ENCODE peak calls at places on chromosomes 16 and 17, in seven cellular contexts. One of them, this sample, is unnamed.

GRCh38 chr16:88877564-88878289 is 11.3 kb upstream of the PABPN1L start:
- DNase-seq in retina: no peak
- DNase-seq in heart left ventricle: no peak
- DNase-seq in NCI-H2171: no peak
- DNase-seq in naive thymus-derived CD8-positive, alpha-beta T cell: no peak
- DNase-seq in naive B cell: no peak
- DNase-seq in GM23338: no peak
- DNase-seq in this sample: no peak

GRCh38 chr17:75504347-75505151 is 10.8 kb downstream of the CASKIN2 start:
- DNase-seq in NCI-H2171: no peak
- DNase-seq in GM23338: peak; percentile 81
- DNase-seq in naive B cell: peak; percentile 51
- DNase-seq in heart left ventricle: no peak
- DNase-seq in retina: no peak
- DNase-seq in naive thymus-derived CD8-positive, alpha-beta T cell: peak; percentile 48
- DNase-seq in this sample: no peak

GRCh38 chr17:82332669-82333278 is 792 bp downstream of the SECTM1 start:
- DNase-seq in NCI-H2171: no peak
- DNase-seq in GM23338: peak; percentile 37
- DNase-seq in naive thymus-derived CD8-positive, alpha-beta T cell: no peak
- DNase-seq in heart left ventricle: no peak
- DNase-seq in retina: peak; percentile 63
- DNase-seq in naive B cell: peak; percentile 39
- DNase-seq in this sample: no peak

GRCh38 chr16:55035956-55036355 is 105.3 kb downstream of the IRX5 start:
- DNase-seq in NCI-H2171: no peak
- DNase-seq in naive thymus-derived CD8-positive, alpha-beta T cell: no peak
- DNase-seq in GM23338: no peak
- DNase-seq in naive B cell: no peak
- DNase-seq in retina: peak; percentile 1
- DNase-seq in heart left ventricle: no peak
- DNase-seq in this sample: no peak

GRCh38 chr17:29177541-29177870 is 2.7 kb downstream of the MYO18A start:
- DNase-seq in NCI-H2171: no peak
- DNase-seq in GM23338: no peak
- DNase-seq in naive thymus-derived CD8-positive, alpha-beta T cell: no peak
- DNase-seq in heart left ventricle: no peak
- DNase-seq in naive B cell: no peak
- DNase-seq in retina: no peak
- DNase-seq in this sample: no peak

GRCh38 chr16:78348886-78349285 is 249.4 kb downstream of the WWOX start:
- DNase-seq in naive thymus-derived CD8-positive, alpha-beta T cell: no peak
- DNase-seq in heart left ventricle: no peak
- DNase-seq in retina: no peak
- DNase-seq in NCI-H2171: no peak
- DNase-seq in naive B cell: no peak
- DNase-seq in GM23338: no peak
- DNase-seq in this sample: no peak

GRCh38 chr16:22934786-22935185 is 120.8 kb downstream of the HS3ST2 start:
- DNase-seq in retina: no peak
- DNase-seq in NCI-H2171: no peak
- DNase-seq in naive thymus-derived CD8-positive, alpha-beta T cell: no peak
- DNase-seq in heart left ventricle: no peak
- DNase-seq in naive B cell: no peak
- DNase-seq in GM23338: no peak
- DNase-seq in this sample: no peak

GRCh38 chr16:81164958-81165357 is 68.8 kb upstream of the GCSH start:
- DNase-seq in retina: no peak
- DNase-seq in GM23338: no peak
- DNase-seq in heart left ventricle: no peak
- DNase-seq in naive thymus-derived CD8-positive, alpha-beta T cell: no peak
- DNase-seq in naive B cell: no peak
- DNase-seq in NCI-H2171: no peak
- DNase-seq in this sample: no peak

GRCh38 chr16:1530349-1530882 is 3.0 kb upstream of the TMEM204 start:
- DNase-seq in naive B cell: no peak
- DNase-seq in NCI-H2171: no peak
- DNase-seq in naive thymus-derived CD8-positive, alpha-beta T cell: no peak
- DNase-seq in GM23338: no peak
- DNase-seq in heart left ventricle: no peak
- DNase-seq in retina: no peak
- DNase-seq in this sample: no peak

GRCh38 chr17:75506888-75507287 is 8.4 kb downstream of the CASKIN2 start:
- DNase-seq in heart left ventricle: no peak
- DNase-seq in naive thymus-derived CD8-positive, alpha-beta T cell: no peak
- DNase-seq in GM23338: no peak
- DNase-seq in retina: no peak
- DNase-seq in naive B cell: no peak
- DNase-seq in NCI-H2171: no peak
- DNase-seq in this sample: no peak

GRCh38 chr17:73272906-73273218 is 11.2 kb upstream of the CPSF4L start:
- DNase-seq in naive thymus-derived CD8-positive, alpha-beta T cell: no peak
- DNase-seq in retina: no peak
- DNase-seq in heart left ventricle: no peak
- DNase-seq in NCI-H2171: no peak
- DNase-seq in naive B cell: no peak
- DNase-seq in GM23338: no peak
- DNase-seq in this sample: no peak

GRCh38 chr16:50309156-50309526 is 42.8 kb downstream of the ADCY7 start:
- DNase-seq in retina: no peak
- DNase-seq in naive thymus-derived CD8-positive, alpha-beta T cell: no peak
- DNase-seq in GM23338: no peak
- DNase-seq in naive B cell: no peak
- DNase-seq in heart left ventricle: no peak
- DNase-seq in NCI-H2171: no peak
- DNase-seq in this sample: no peak

GRCh38 chr16:24516900-24517669 is 22.3 kb upstream of the RBBP6 start:
- DNase-seq in NCI-H2171: peak; percentile 54
- DNase-seq in GM23338: peak; percentile 92
- DNase-seq in naive B cell: peak; percentile 56
- DNase-seq in heart left ventricle: peak; percentile 77
- DNase-seq in naive thymus-derived CD8-positive, alpha-beta T cell: peak; percentile 71
- DNase-seq in retina: peak; percentile 85
- DNase-seq in this sample: peak; percentile 55

GRCh38 chr16:66832661-66833305 is 2.0 kb upstream of the NAE1 start:
- DNase-seq in naive thymus-derived CD8-positive, alpha-beta T cell: no peak
- DNase-seq in heart left ventricle: no peak
- DNase-seq in naive B cell: no peak
- DNase-seq in GM23338: no peak
- DNase-seq in retina: no peak
- DNase-seq in NCI-H2171: no peak
- DNase-seq in this sample: no peak

GRCh38 chr17:1455748-1456599 is at the start of gene CRK:
- DNase-seq in NCI-H2171: peak; percentile 94
- DNase-seq in retina: peak; percentile 94
- DNase-seq in naive thymus-derived CD8-positive, alpha-beta T cell: peak; percentile 99
- DNase-seq in naive B cell: peak; percentile 99
- DNase-seq in heart left ventricle: peak; percentile 98
- DNase-seq in GM23338: peak; percentile 96
- DNase-seq in this sample: peak; percentile 98

GRCh38 chr17:63780507-63780906 is 6.5 kb downstream of the DDX42 start:
- DNase-seq in naive B cell: no peak
- DNase-seq in naive thymus-derived CD8-positive, alpha-beta T cell: no peak
- DNase-seq in heart left ventricle: no peak
- DNase-seq in NCI-H2171: no peak
- DNase-seq in GM23338: no peak
- DNase-seq in retina: no peak
- DNase-seq in this sample: no peak

GRCh38 chr17:64339516-64340475 is 50.9 kb downstream of the PECAM1 start:
- DNase-seq in heart left ventricle: no peak
- DNase-seq in retina: no peak
- DNase-seq in NCI-H2171: no peak
- DNase-seq in naive thymus-derived CD8-positive, alpha-beta T cell: no peak
- DNase-seq in naive B cell: no peak
- DNase-seq in GM23338: no peak
- DNase-seq in this sample: no peak

GRCh38 chr17:35901776-35902175 is 21.6 kb upstream of the CCL5 start:
- DNase-seq in naive B cell: no peak
- DNase-seq in retina: no peak
- DNase-seq in NCI-H2171: no peak
- DNase-seq in GM23338: no peak
- DNase-seq in heart left ventricle: no peak
- DNase-seq in naive thymus-derived CD8-positive, alpha-beta T cell: no peak
- DNase-seq in this sample: no peak

GRCh38 chr17:17994770-17995169 is 22.1 kb downstream of the DRC3 start:
- DNase-seq in heart left ventricle: no peak
- DNase-seq in retina: no peak
- DNase-seq in GM23338: no peak
- DNase-seq in NCI-H2171: no peak
- DNase-seq in naive thymus-derived CD8-positive, alpha-beta T cell: no peak
- DNase-seq in naive B cell: no peak
- DNase-seq in this sample: no peak

GRCh38 chr17:83137523-83137922 is 58.1 kb downstream of the METRNL start:
- DNase-seq in naive B cell: no peak
- DNase-seq in retina: no peak
- DNase-seq in heart left ventricle: peak; percentile 2
- DNase-seq in GM23338: no peak
- DNase-seq in naive thymus-derived CD8-positive, alpha-beta T cell: no peak
- DNase-seq in NCI-H2171: no peak
- DNase-seq in this sample: no peak

GRCh38 chr17:9115446-9116265 is 94.3 kb downstream of the NTN1 start:
- DNase-seq in heart left ventricle: peak; percentile 64
- DNase-seq in GM23338: peak; percentile 87
- DNase-seq in naive thymus-derived CD8-positive, alpha-beta T cell: peak; percentile 26
- DNase-seq in retina: peak; percentile 77
- DNase-seq in naive B cell: no peak
- DNase-seq in NCI-H2171: no peak
- DNase-seq in this sample: peak; percentile 39

GRCh38 chr17:7383742-7384488 is 3.0 kb downstream of the TNK1 start:
- DNase-seq in retina: peak; percentile 88
- DNase-seq in naive thymus-derived CD8-positive, alpha-beta T cell: peak; percentile 88
- DNase-seq in NCI-H2171: no peak
- DNase-seq in heart left ventricle: no peak
- DNase-seq in naive B cell: peak; percentile 81
- DNase-seq in GM23338: peak; percentile 91
- DNase-seq in this sample: peak; percentile 75

GRCh38 chr17:65173284-65173793 is 36.2 kb downstream of the RGS9 start:
- DNase-seq in heart left ventricle: peak; percentile 13
- DNase-seq in retina: peak; percentile 51
- DNase-seq in GM23338: peak; percentile 24
- DNase-seq in naive B cell: no peak
- DNase-seq in NCI-H2171: peak; percentile 37
- DNase-seq in naive thymus-derived CD8-positive, alpha-beta T cell: peak; percentile 68
- DNase-seq in this sample: peak; percentile 47